ENCODE peak calls at places on chromosomes 1 and 21, in eight cellular contexts. J is ovary; G is stimulated activated CD4-positive, alpha-beta T cell treated with anti-CD3 and anti-CD28 coated beads, Interleukin-4, amount 100 ng/mL, for 4 hours; N is HFFc6; V is iPS-NIHi11; K is stromal cell of bone marrow; U is psoas muscle; C is AG08396. A is an unnamed sample.
A peak's percentile ranks its signal among the peaks of the same experiment; 100 is the strongest.

GRCh38 chr1:156504062-156504813 is 3.7 kb upstream of the MEF2D start:
- DNase-seq in J (no peak), U (no peak), K (no peak), N (no peak), C (no peak), G (no peak), V (no peak), A (peak; percentile 25)

GRCh38 chr1:203656796-203657620 is 30.4 kb downstream of the ATP2B4 start:
- DNase-seq in K (no peak), N (no peak), V (no peak), G (no peak), C (no peak), U (no peak), J (no peak), A (no peak)

GRCh38 chr1:43282220-43283195 is 2.9 kb downstream of the C1orf210 start:
- DNase-seq in U (no peak), C (no peak), K (no peak), J (no peak), N (no peak), V (no peak), G (no peak), A (no peak)

GRCh38 chr21:21101911-21102310 is 103.7 kb downstream of the NCAM2 start:
- DNase-seq in V (peak; percentile 14), C (peak; percentile 2), K (peak; percentile 6), U (no peak), J (no peak), N (peak; percentile 48), G (no peak), A (peak; percentile 24)

GRCh38 chr1:162145966-162146696 is 76.6 kb downstream of the NOS1AP start:
- DNase-seq in J (no peak), K (no peak), C (no peak), V (peak; percentile 35), G (no peak), N (no peak), U (no peak), A (no peak)

GRCh38 chr1:89085781-89086180 is 20.8 kb upstream of the GBP1 start:
- DNase-seq in V (no peak), N (no peak), J (no peak), G (no peak), U (no peak), C (no peak), K (peak; percentile 37), A (no peak)

GRCh38 chr1:67020304-67020703 is 33.6 kb downstream of the SLC35D1 start:
- DNase-seq in C (peak; percentile 31), N (peak; percentile 23), V (no peak), U (no peak), K (no peak), G (no peak), J (no peak), A (no peak)

GRCh38 chr1:196455697-196456096 is 152.5 kb downstream of the KCNT2 start:
- DNase-seq in U (no peak), V (no peak), C (no peak), J (no peak), G (no peak), K (no peak), N (no peak), A (no peak)

GRCh38 chr1:68378296-68379084 is 71.3 kb downstream of the RPE65 start:
- DNase-seq in U (no peak), G (no peak), J (no peak), N (peak; percentile 61), C (peak; percentile 45), V (no peak), K (peak; percentile 24), A (no peak)

GRCh38 chr21:15928686-15929085 is 198.9 kb downstream of the USP25 start:
- DNase-seq in V (no peak), J (no peak), U (no peak), G (no peak), K (no peak), C (no peak), N (no peak), A (no peak)

GRCh38 chr21:42939581-42940413 is 14.4 kb upstream of the ERVH48-1 start:
- DNase-seq in U (peak; percentile 70), J (peak; percentile 86), C (peak; percentile 87), G (no peak), K (peak; percentile 97), V (no peak), N (peak; percentile 93), A (peak; percentile 9)

GRCh38 chr1:64917328-64917861 is 49.0 kb downstream of the JAK1 start:
- DNase-seq in N (peak; percentile 95), V (peak; percentile 67), C (peak; percentile 85), J (no peak), K (peak; percentile 95), G (no peak), U (peak; percentile 70), A (peak; percentile 32)

GRCh38 chr1:30191154-30191702 is 532.2 kb downstream of the MATN1 start:
- DNase-seq in N (peak; percentile 8), K (peak; percentile 81), V (peak; percentile 29), G (no peak), J (no peak), C (peak; percentile 34), U (peak; percentile 23), A (peak; percentile 56)

GRCh38 chr1:114750780-114751179 is 7.0 kb downstream of the CSDE1 start:
- DNase-seq in N (no peak), G (no peak), C (no peak), V (no peak), K (no peak), J (no peak), U (no peak), A (no peak)

GRCh38 chr21:42189860-42190491 is 29.0 kb upstream of the ABCG1 start:
- DNase-seq in G (no peak), N (no peak), J (no peak), K (no peak), U (no peak), C (no peak), V (no peak), A (no peak)

GRCh38 chr1:3910049-3910731 is 10.1 kb upstream of the C1orf174 start:
- DNase-seq in N (no peak), U (no peak), V (no peak), C (no peak), G (no peak), K (no peak), J (no peak), A (no peak)

GRCh38 chr1:244918422-244919319 is 54.3 kb upstream of the HNRNPU start:
- DNase-seq in K (no peak), N (no peak), V (peak; percentile 55), J (peak; percentile 31), U (peak; percentile 70), C (peak; percentile 51), G (peak; percentile 63), A (peak; percentile 18)

GRCh38 chr1:183267646-183268431 is 81.8 kb downstream of the LAMC2 start:
- DNase-seq in G (no peak), C (peak; percentile 69), U (no peak), K (peak; percentile 97), V (no peak), J (no peak), N (peak; percentile 90), A (no peak)

GRCh38 chr21:33951276-33952178 is 35.9 kb upstream of the ATP5PO start:
- DNase-seq in G (no peak), C (no peak), V (no peak), N (peak; percentile 39), J (no peak), U (peak; percentile 21), K (peak; percentile 69), A (no peak)

GRCh38 chr1:243421784-243422183 is 165.9 kb downstream of the SDCCAG8 start:
- DNase-seq in K (peak; percentile 19), N (peak; percentile 29), C (no peak), V (no peak), U (no peak), G (peak; percentile 10), J (peak; percentile 26), A (no peak)

GRCh38 chr1:158391099-158391498 is 8.2 kb downstream of the OR10T2 start:
- DNase-seq in U (no peak), C (no peak), V (no peak), J (no peak), N (no peak), K (peak; percentile 16), G (no peak), A (no peak)

GRCh38 chr1:207058878-207059867 is 6.1 kb downstream of the PFKFB2 start:
- DNase-seq in J (no peak), G (no peak), V (peak; percentile 34), C (no peak), K (no peak), N (no peak), U (no peak), A (peak; percentile 30)

GRCh38 chr1:208244584-208244916 is 366 bp upstream of the PLXNA2 start:
- DNase-seq in C (no peak), G (no peak), J (no peak), K (no peak), U (no peak), V (no peak), N (no peak), A (no peak)

GRCh38 chr1:110148961-110149360 is 1.3 kb upstream of the SLC6A17 start:
- DNase-seq in K (no peak), U (no peak), G (no peak), V (no peak), N (peak; percentile 17), J (no peak), C (no peak), A (no peak)

GRCh38 chr1:58596631-58597052 is 19.6 kb upstream of the TACSTD2 start:
- DNase-seq in K (no peak), J (no peak), N (no peak), G (no peak), C (no peak), U (no peak), V (no peak), A (peak; percentile 28)

GRCh38 chr1:248858096-248858890 is 592 bp downstream of the ZNF692 start:
- DNase-seq in K (peak; percentile 33), J (peak; percentile 67), C (peak; percentile 80), U (peak; percentile 70), G (peak; percentile 26), V (peak; percentile 85), N (peak; percentile 65), A (peak; percentile 92)

GRCh38 chr1:234369033-234369430 is 4.2 kb upstream of the COA6 start:
- DNase-seq in V (no peak), G (no peak), J (no peak), N (no peak), C (no peak), K (no peak), U (no peak), A (no peak)

GRCh38 chr1:2212542-2213491 is 15.3 kb upstream of the SKI start:
- DNase-seq in J (peak; percentile 97), C (peak; percentile 95), K (peak; percentile 97), U (peak; percentile 90), G (no peak), V (peak; percentile 87), N (peak; percentile 96), A (peak; percentile 97)